ENCODE peak calls at places on chromosomes 11 and 22, in ten cellular contexts. Y is RWPE1; J is CD8-positive, alpha-beta T cell; R is right lobe of liver; S is neural progenitor cell; U is kidney; L is heart right ventricle; T is thoracic aorta; F is tibial nerve; G is right atrium auricular region. O is an unnamed sample.

GRCh38 chr22:39943941-39944624 is 16.1 kb upstream of the TMA7B start:
- DNase-seq in J (no peak), U (no peak), R (no peak), Y (no peak), T (no peak), G (no peak), S (no peak), L (no peak), F (no peak), O (no peak)

GRCh38 chr11:116194156-116194904 is 578.5 kb downstream of the BUD13 start:
- DNase-seq in U (no peak), J (no peak), F (no peak), T (no peak), Y (no peak), S (no peak), G (no peak), L (no peak), R (no peak), O (no peak)

GRCh38 chr11:28581286-28582242 is 473.4 kb downstream of the METTL15 start:
- DNase-seq in L (no peak), R (no peak), J (no peak), Y (no peak), U (no peak), F (no peak), T (no peak), G (no peak), S (no peak), O (no peak)

GRCh38 chr11:100677796-100678195 is 9.3 kb upstream of the ARHGAP42 start:
- DNase-seq in L (no peak), U (no peak), F (no peak), T (no peak), Y (no peak), G (no peak), R (no peak), J (no peak), S (no peak), O (no peak)

GRCh38 chr22:45478108-45478771 is 24.4 kb upstream of the FBLN1 start:
- DNase-seq in T (no peak), Y (peak), R (no peak), J (no peak), G (no peak), U (no peak), S (no peak), L (no peak), F (peak), O (no peak)

GRCh38 chr11:8722156-8722555 is 39.6 kb downstream of the RPL27A start:
- DNase-seq in L (peak), T (no peak), S (no peak), R (no peak), G (no peak), J (no peak), Y (peak), F (no peak), U (no peak), O (peak)

GRCh38 chr11:123045101-123045500 is 16.8 kb downstream of the HSPA8 start:
- DNase-seq in G (no peak), Y (no peak), T (no peak), J (no peak), U (no peak), S (no peak), F (no peak), R (no peak), L (no peak), O (no peak)

GRCh38 chr11:93685196-93685595 is 23.7 kb downstream of the CEP295 start:
- DNase-seq in S (no peak), Y (no peak), L (no peak), F (no peak), J (no peak), T (no peak), G (no peak), R (no peak), U (no peak), O (no peak)

GRCh38 chr11:83282084-83282716 is 4.0 kb downstream of the CCDC90B start:
- DNase-seq in U (no peak), R (no peak), F (no peak), L (no peak), Y (no peak), S (no peak), T (no peak), G (no peak), J (no peak), O (no peak)

GRCh38 chr11:70716986-70717775 is 318.9 kb downstream of the CTTN start:
- DNase-seq in F (no peak), T (no peak), U (peak), G (no peak), R (no peak), S (no peak), J (no peak), Y (no peak), L (no peak), O (no peak)

GRCh38 chr11:67265633-67266423 is 445 bp upstream of the GRK2 start:
- DNase-seq in U (peak), G (no peak), R (peak), T (no peak), L (peak), S (peak), J (peak), Y (peak), F (peak), O (peak)

GRCh38 chr11:76652989-76653673 is 17.4 kb downstream of the LRRC32 start:
- DNase-seq in L (no peak), F (peak), Y (no peak), U (peak), R (no peak), G (no peak), J (no peak), S (no peak), T (no peak), O (peak)

GRCh38 chr22:31938258-31938657 is 6.1 kb upstream of the YWHAH start:
- DNase-seq in J (no peak), L (no peak), R (no peak), Y (no peak), U (no peak), T (no peak), F (no peak), G (no peak), S (no peak), O (no peak)

GRCh38 chr11:2290351-2290841 is 11.3 kb downstream of the C11orf21 start:
- DNase-seq in U (peak), L (no peak), T (no peak), R (no peak), J (no peak), S (no peak), G (peak), F (no peak), Y (no peak), O (peak)

GRCh38 chr11:121476379-121477032 is 23.7 kb upstream of the SORL1-AS1 start:
- DNase-seq in U (no peak), T (no peak), L (no peak), G (no peak), Y (peak), F (no peak), S (no peak), J (no peak), R (no peak), O (no peak)

GRCh38 chr22:43126506-43127165 is 16.1 kb downstream of the BIK start:
- DNase-seq in J (no peak), T (no peak), G (no peak), R (no peak), Y (peak), U (peak), F (no peak), L (no peak), S (no peak), O (no peak)

GRCh38 chr11:30917859-30918478 is 331.8 kb upstream of the MPPED2 start:
- DNase-seq in Y (peak), T (no peak), S (peak), L (peak), J (no peak), G (no peak), U (no peak), F (no peak), R (no peak), O (no peak)

GRCh38 chr11:48141475-48142100 is 75.0 kb upstream of the OR4B1 start:
- DNase-seq in Y (no peak), L (no peak), F (no peak), G (no peak), U (no peak), T (no peak), J (no peak), S (no peak), R (no peak), O (no peak)

GRCh38 chr22:31313366-31314147 is 21.3 kb upstream of the PIK3IP1 start:
- DNase-seq in R (peak), T (peak), G (peak), S (peak), L (peak), U (peak), J (peak), Y (peak), F (peak), O (peak)

GRCh38 chr11:2742611-2743426 is 43.0 kb upstream of the KCNQ1OT1 start:
- DNase-seq in S (no peak), G (no peak), L (no peak), J (no peak), F (no peak), R (peak), T (no peak), U (peak), Y (no peak), O (peak)

GRCh38 chr11:31881825-31882224 is 70.7 kb upstream of the PAX6 start:
- DNase-seq in J (no peak), S (no peak), T (no peak), U (no peak), L (no peak), G (no peak), R (no peak), F (no peak), Y (no peak), O (no peak)

GRCh38 chr11:125451400-125452124 is 44.5 kb downstream of the FEZ1 start:
- DNase-seq in R (peak), T (no peak), G (peak), L (peak), U (peak), Y (no peak), F (peak), J (no peak), S (peak), O (peak)

GRCh38 chr11:57239348-57239747 is 2.3 kb upstream of the APLNR start:
- DNase-seq in S (no peak), F (no peak), L (no peak), T (no peak), R (no peak), J (no peak), Y (no peak), G (no peak), U (no peak), O (no peak)

GRCh38 chr22:40434101-40434500 is 63.7 kb downstream of the SGSM3 start:
- DNase-seq in F (no peak), S (no peak), R (no peak), L (no peak), T (no peak), U (no peak), J (no peak), Y (no peak), G (no peak), O (no peak)

GRCh38 chr11:123196060-123196714 is 1.1 kb upstream of the CLMP start:
- DNase-seq in F (no peak), L (no peak), U (no peak), R (no peak), S (peak), T (no peak), J (no peak), Y (no peak), G (no peak), O (no peak)

GRCh38 chr11:109752212-109752825 is 330.3 kb downstream of the C11orf87 start:
- DNase-seq in L (no peak), G (no peak), Y (no peak), J (no peak), U (no peak), R (no peak), S (no peak), F (no peak), T (no peak), O (no peak)

GRCh38 chr11:126090452-126090851 is 27.8 kb upstream of the CDON start:
- DNase-seq in Y (no peak), S (no peak), F (no peak), J (no peak), G (no peak), T (no peak), U (no peak), L (no peak), R (no peak), O (no peak)

GRCh38 chr11:91295591-91295990 is 929.0 kb upstream of the FAT3 start:
- DNase-seq in G (no peak), U (no peak), T (no peak), F (no peak), R (no peak), Y (no peak), S (no peak), L (no peak), J (no peak), O (no peak)

GRCh38 chr11:1873048-1873812 is 18.5 kb downstream of the PRR33 start:
- DNase-seq in R (peak), T (no peak), Y (peak), U (peak), F (no peak), J (no peak), L (no peak), S (peak), G (no peak), O (peak)

GRCh38 chr22:47343611-47344010 is 581.2 kb downstream of the TBC1D22A start:
- DNase-seq in F (no peak), U (no peak), J (no peak), S (no peak), G (no peak), T (no peak), L (no peak), R (no peak), Y (no peak), O (no peak)

GRCh38 chr11:13098067-13098466 is 89.0 kb downstream of the RASSF10 start:
- DNase-seq in J (no peak), S (peak), T (no peak), R (no peak), L (no peak), F (no peak), U (no peak), Y (peak), G (no peak), O (no peak)

GRCh38 chr11:103936059-103936458 is 100.4 kb upstream of the DDI1 start:
- DNase-seq in S (no peak), F (no peak), Y (peak), G (no peak), R (no peak), J (no peak), L (no peak), T (no peak), U (no peak), O (no peak)

GRCh38 chr22:28031383-28031922 is 112.4 kb upstream of the PITPNB start:
- DNase-seq in F (no peak), G (no peak), T (no peak), S (no peak), U (no peak), L (no peak), R (no peak), Y (no peak), J (no peak), O (no peak)

GRCh38 chr22:37638351-37639069 is 959 bp upstream of the SH3BP1 start:
- DNase-seq in G (no peak), R (no peak), S (no peak), U (no peak), T (no peak), F (no peak), J (no peak), Y (no peak), L (no peak), O (no peak)

GRCh38 chr11:14537134-14537599 is 17.0 kb upstream of the PSMA1 start:
- DNase-seq in G (no peak), F (no peak), R (no peak), J (peak), S (peak), U (no peak), L (peak), Y (peak), T (no peak), O (no peak)

GRCh38 chr11:17217395-17217794 is 9.6 kb upstream of the PIK3C2A start:
- DNase-seq in R (no peak), G (no peak), L (no peak), T (no peak), F (no peak), Y (no peak), U (no peak), J (no peak), S (no peak), O (no peak)

GRCh38 chr22:49137216-49137840 is 690.3 kb downstream of the BRD1 start:
- DNase-seq in L (no peak), R (no peak), Y (no peak), J (no peak), G (no peak), T (no peak), U (no peak), F (no peak), S (no peak), O (no peak)

GRCh38 chr22:23903328-23903971 is 9.3 kb downstream of the MIF start:
- DNase-seq in J (no peak), Y (peak), U (peak), R (no peak), L (no peak), S (no peak), F (no peak), T (no peak), G (no peak), O (no peak)
- H3K27ac ChIP-seq in J (no peak), Y (peak), U (no peak), R (no peak), L (no peak), S (no peak), F (no peak), T (no peak), G (no peak), O (no peak)

DNA sequence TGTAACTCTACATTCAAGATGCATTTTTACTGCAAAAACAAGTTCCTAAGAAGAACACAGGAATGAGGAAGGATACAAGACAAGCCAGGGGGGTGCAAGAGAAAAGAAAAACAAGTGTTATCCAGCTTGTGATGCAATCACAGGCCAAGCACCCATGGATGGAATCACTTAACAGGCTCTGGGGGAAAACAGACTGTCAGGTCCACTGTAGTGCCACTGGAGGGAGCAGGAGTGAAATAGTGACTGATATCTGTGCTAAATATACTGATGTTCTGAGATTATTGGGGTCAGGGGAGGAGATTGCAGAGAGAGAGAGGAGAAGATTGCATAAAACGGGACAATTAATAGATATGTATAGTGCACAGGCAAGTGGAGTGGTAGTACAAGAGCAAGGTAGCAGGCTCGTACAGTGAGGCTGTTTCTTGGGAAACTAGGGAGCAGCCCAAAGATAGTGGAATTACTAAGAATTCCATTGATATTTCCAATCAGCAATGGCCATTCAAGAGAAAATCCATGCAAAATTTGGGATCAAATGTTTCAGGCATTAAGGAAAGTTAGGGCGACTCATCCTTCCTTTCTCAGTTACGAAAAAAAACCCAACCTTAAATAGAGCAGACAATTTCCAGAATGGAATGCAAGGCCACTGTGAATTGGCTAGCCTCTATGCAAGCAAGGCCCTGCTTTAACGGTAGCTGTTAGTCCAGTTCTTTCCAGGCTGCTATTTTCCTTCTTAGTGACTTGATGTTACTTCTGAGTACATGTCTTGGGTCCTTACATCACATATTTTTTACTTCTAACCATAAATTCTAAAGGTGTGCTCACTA is 52.2 kb upstream of the CEP126 start:
- DNase-seq in J (no peak), L (no peak), G (no peak), S (peak), Y (peak), R (peak), F (no peak), U (no peak), T (no peak), O (no peak)
- TF ChIP-seq CTCF in J (no peak), L (no peak), G (no peak), S (peak), Y (no peak), R (peak), F (peak), U (peak), T (no peak), O (no peak)

GRCh38 chr11:96055706-96056387 is 131.9 kb upstream of the MTMR2 start:
- DNase-seq in G (no peak), T (no peak), R (no peak), L (no peak), Y (peak), J (no peak), F (no peak), U (no peak), S (peak), O (no peak)

GRCh38 chr11:96061094-96061493 is 137.2 kb upstream of the MTMR2 start:
- DNase-seq in S (no peak), T (no peak), G (no peak), Y (no peak), J (no peak), R (no peak), F (no peak), L (no peak), U (no peak), O (no peak)

GRCh38 chr11:96052921-96053631 is 129.2 kb upstream of the MTMR2 start:
- DNase-seq in L (peak), F (no peak), T (no peak), G (no peak), J (no peak), R (no peak), S (no peak), Y (no peak), U (no peak), O (no peak)

GRCh38 chr11:96054870-96055705 is 131.2 kb upstream of the MTMR2 start:
- DNase-seq in Y (peak), J (no peak), R (no peak), S (peak), G (no peak), F (no peak), U (no peak), T (no peak), L (no peak), O (no peak)

GRCh38 chr11:96056581-96056980 is 132.7 kb upstream of the MTMR2 start:
- DNase-seq in F (no peak), U (no peak), S (no peak), G (no peak), T (no peak), L (no peak), J (no peak), R (no peak), Y (no peak), O (no peak)
- H3K27ac ChIP-seq in F (peak), U (no peak), S (no peak), G (no peak), T (peak), L (no peak), J (no peak), R (no peak), Y (no peak), O (no peak)

DNA sequence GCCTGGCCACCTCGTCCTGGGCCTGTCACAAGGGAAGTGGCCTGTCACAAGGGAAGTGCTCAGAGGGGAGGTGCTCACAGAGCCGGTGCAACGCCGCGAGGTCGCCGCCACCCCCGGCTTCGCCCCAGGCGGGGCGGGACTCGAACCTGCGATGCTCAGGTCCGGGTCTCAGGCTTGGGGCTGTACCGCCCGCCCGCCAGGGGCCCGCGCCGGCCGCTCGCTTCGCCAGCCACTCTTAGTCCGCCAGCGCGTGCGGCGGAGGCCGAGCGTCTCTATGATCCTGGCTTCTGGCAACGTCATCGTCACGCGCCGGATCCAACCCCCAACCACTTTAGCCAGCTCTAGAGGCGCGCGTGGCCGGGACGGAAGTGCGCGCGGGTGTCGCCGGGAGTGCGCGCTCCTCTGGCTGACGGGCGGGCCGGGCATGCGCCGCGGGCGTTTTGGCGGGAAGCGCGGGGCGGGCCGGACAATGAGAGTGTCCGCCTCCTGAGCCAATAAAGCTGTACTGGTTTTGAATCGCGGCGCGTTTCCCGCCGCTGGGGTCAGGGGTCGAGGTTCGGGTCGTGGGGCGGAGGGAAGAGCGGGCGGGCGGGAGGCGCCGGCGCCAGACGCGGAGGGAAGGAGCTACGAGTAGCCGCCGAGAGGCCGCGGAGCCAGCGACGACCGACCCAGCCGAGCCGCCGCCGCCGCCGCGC is at the start of gene TRMT2A:
- DNase-seq in F (peak), U (peak), L (peak), G (peak), S (peak), T (peak), J (peak), Y (peak), R (peak), O (peak)
- TF ChIP-seq CTCF in F (no peak), U (no peak), L (no peak), G (no peak), S (peak), T (peak), J (no peak), Y (peak), R (no peak), O (no peak)